ENCODE peak calls at places on chromosome 13, in eight cellular contexts. H is CD4-positive, alpha-beta memory T cell; Z is tibial nerve; U is colonic mucosa; X is adrenal gland; E is mesenchymal stem cell; V is stomach; N is thoracic aorta. Q is an unnamed sample. For H3K36me3 and H3K4me1, the result is how much of the 10 kb centered on the place peaks cover.

GRCh38 chr13:79593611-79594275 is 112.8 kb downstream of the NDFIP2 start:
- DNase-seq in H (no peak), Z (no peak), U (no peak), X (no peak), E (no peak), V (no peak), N (no peak), Q (no peak)

GRCh38 chr13:36519432-36519831 is 87.1 kb downstream of the CCNA1 start:
- DNase-seq in H (no peak), Z (no peak), U (no peak), X (no peak), E (no peak), V (no peak), N (no peak), Q (no peak)

GRCh38 chr13:41608111-41608510 is 150.8 kb downstream of the RGCC start:
- DNase-seq in H (no peak), Z (no peak), U (no peak), X (no peak), E (no peak), V (no peak), N (no peak), Q (no peak)

GRCh38 chr13:26660185-26660584 is 100.4 kb downstream of the GPR12 start:
- DNase-seq in H (no peak), Z (no peak), U (no peak), X (no peak), E (no peak), V (no peak), N (no peak), Q (no peak)

GRCh38 chr13:30572859-30573275 is 44.9 kb upstream of the USPL1 start:
- DNase-seq in H (peak), Z (no peak), U (no peak), X (no peak), E (peak), V (no peak), N (no peak), Q (no peak)

GRCh38 chr13:97255515-97255999 is 33.4 kb downstream of the MBNL2 start:
- DNase-seq in H (no peak), Z (no peak), U (no peak), X (no peak), E (peak), V (no peak), N (no peak), Q (no peak)

GRCh38 chr13:80334582-80335260 is 6.2 kb downstream of the SPRY2 start:
- DNase-seq in H (no peak), Z (no peak), U (no peak), X (no peak), E (peak), V (no peak), N (no peak), Q (no peak)

GRCh38 chr13:72025836-72026235 is 158.8 kb upstream of the DACH1 start:
- DNase-seq in H (no peak), Z (no peak), U (no peak), X (no peak), E (no peak), V (no peak), N (no peak), Q (no peak)

GRCh38 chr13:48155850-48156249 is 60.9 kb upstream of the MED4 start:
- DNase-seq in H (peak), Z (no peak), U (no peak), X (no peak), E (peak), V (no peak), N (no peak), Q (no peak)

GRCh38 chr13:28699246-28699645 is 19.5 kb downstream of the SLC46A3 start:
- DNase-seq in H (no peak), Z (no peak), U (no peak), X (no peak), E (no peak), V (no peak), N (no peak), Q (no peak)
- H3K36me3 ChIP-seq in H (under half), Z (under half), U (under half), X (under half), E (under half), V (under half), N (under half), Q (under half)

DNA sequence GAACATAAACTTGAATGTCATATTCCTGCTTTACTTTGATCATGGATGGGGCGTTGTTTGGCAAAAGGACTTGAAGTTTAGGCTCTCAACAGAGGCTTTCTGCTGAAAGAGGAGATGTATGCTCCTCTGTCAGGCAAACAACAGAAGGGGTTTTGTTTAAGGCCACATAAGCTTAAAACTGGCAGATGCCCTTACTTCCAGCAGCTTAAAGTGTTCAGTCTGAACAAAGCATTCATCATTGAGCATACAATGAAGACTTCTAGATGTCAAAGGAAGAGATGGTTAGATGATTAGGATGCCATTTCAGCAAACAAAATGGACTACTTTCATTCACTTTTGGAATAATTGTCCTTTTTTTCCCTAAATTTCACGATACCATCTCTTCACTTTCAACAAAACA is 484.5 kb downstream of the SLITRK6 start:
- DNase-seq in H (no peak), Z (no peak), U (no peak), X (no peak), E (no peak), V (no peak), N (no peak), Q (no peak)
- H3K4me1 ChIP-seq in H (under half), Z (under half), U (under half), X (under half), E (under half), V (under half), N (under half), Q (under half)

GRCh38 chr13:107113387-107113786 is 545.5 kb upstream of the ARGLU1 start:
- DNase-seq in H (no peak), Z (no peak), U (no peak), X (no peak), E (no peak), V (no peak), N (no peak), Q (no peak)
- H3K36me3 ChIP-seq in H (under half), Z (under half), U (under half), X (under half), E (under half), V (under half), N (under half), Q (under half)

DNA sequence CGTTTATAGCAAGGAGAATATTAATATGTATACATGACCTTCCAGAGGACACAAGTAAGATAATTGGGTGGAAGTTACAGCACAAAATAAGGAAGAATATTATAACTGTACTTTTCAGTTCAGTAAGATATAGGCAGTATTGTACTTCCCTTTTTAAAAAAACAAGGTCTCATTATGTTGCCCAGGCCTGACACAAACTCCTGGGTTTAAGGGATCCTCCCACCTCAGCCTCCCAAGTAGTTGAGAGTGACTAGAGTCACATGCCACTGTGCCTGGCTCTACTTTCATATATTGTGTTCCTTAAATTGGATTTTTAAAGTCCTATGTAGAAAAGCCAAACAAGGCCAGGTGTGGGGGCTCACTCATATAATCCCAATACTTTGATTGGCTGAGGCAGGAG is 19.5 kb upstream of the MAB21L1 start:
- DNase-seq in H (no peak), Z (no peak), U (no peak), X (no peak), E (no peak), V (no peak), N (no peak), Q (no peak)
- H3K4me1 ChIP-seq in H (under half), Z (under half), U (under half), X (under half), E (under half), V (under half), N (under half), Q (under half)

GRCh38 chr13:33970746-33971145 is 152.8 kb downstream of the RFC3 start:
- DNase-seq in H (no peak), Z (no peak), U (no peak), X (no peak), E (no peak), V (no peak), N (no peak), Q (no peak)

GRCh38 chr13:33968520-33969507 is 150.9 kb downstream of the RFC3 start:
- DNase-seq in H (no peak), Z (no peak), U (no peak), X (no peak), E (no peak), V (no peak), N (no peak), Q (no peak)

GRCh38 chr13:33976965-33977364 is 159.0 kb downstream of the RFC3 start:
- DNase-seq in H (no peak), Z (no peak), U (no peak), X (no peak), E (no peak), V (no peak), N (no peak), Q (no peak)

GRCh38 chr13:33971305-33971819 is 153.4 kb downstream of the RFC3 start:
- DNase-seq in H (no peak), Z (no peak), U (no peak), X (no peak), E (no peak), V (no peak), N (no peak), Q (no peak)

DNA sequence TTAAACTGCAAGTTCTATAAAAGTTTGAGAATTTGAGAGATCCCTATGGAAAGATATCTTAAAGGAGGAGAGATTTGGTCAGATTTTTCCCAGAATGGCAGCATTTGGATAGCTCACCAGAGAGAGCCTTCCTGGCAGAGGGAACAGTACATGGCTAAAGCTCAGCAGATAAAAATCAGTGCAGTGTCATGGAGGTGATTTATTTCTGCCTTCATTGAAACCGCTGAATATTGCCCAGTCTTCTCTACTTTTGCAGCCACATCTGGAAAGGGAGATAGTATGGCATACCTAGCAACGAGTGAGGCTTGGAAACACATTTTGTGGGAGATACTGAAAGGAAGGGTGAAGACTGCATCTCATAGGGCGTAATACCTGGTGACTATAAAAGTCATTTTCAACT is 155.2 kb downstream of the RFC3 start:
- DNase-seq in H (no peak), Z (no peak), U (no peak), X (no peak), E (no peak), V (no peak), N (no peak), Q (no peak)
- H3K36me3 ChIP-seq in H (under half), Z (under half), U (under half), X (under half), E (under half), V (under half), N (under half), Q (under half)

Q was measured in SJSA1.